ENCODE peak calls at places on chromosomes 5 and 9, in five cellular contexts. One of them, this sample, is unnamed.

GRCh38 chr9:86720893-86721698 is 226.2 kb downstream of the GAS1 start:
- DNase-seq in activated CD4-positive, CD25-positive, alpha-beta regulatory T cell treated with anti-CD3 and anti-CD28 coated beads, Interleukin-2, amount 50 U/mL, for 16 hours: no peak
- DNase-seq in AG08396: no peak
- DNase-seq in MCF 10A: peak; percentile 51
- DNase-seq in fibroblast of lung: peak; percentile 67
- DNase-seq in this sample: no peak

GRCh38 chr5:78716221-78716620 is 67.6 kb upstream of the LHFPL2 start:
- DNase-seq in MCF 10A: no peak
- DNase-seq in fibroblast of lung: peak; percentile 76
- DNase-seq in activated CD4-positive, CD25-positive, alpha-beta regulatory T cell treated with anti-CD3 and anti-CD28 coated beads, Interleukin-2, amount 50 U/mL, for 16 hours: no peak
- DNase-seq in AG08396: peak; percentile 41
- DNase-seq in this sample: no peak

GRCh38 chr5:919356-920000 is 26.8 kb downstream of the TRIP13 start:
- DNase-seq in MCF 10A: no peak
- DNase-seq in fibroblast of lung: no peak
- DNase-seq in activated CD4-positive, CD25-positive, alpha-beta regulatory T cell treated with anti-CD3 and anti-CD28 coated beads, Interleukin-2, amount 50 U/mL, for 16 hours: no peak
- DNase-seq in AG08396: no peak
- DNase-seq in this sample: no peak

GRCh38 chr5:10304932-10305331 is 2.8 kb downstream of the CMBL start:
- DNase-seq in MCF 10A: no peak
- DNase-seq in AG08396: no peak
- DNase-seq in activated CD4-positive, CD25-positive, alpha-beta regulatory T cell treated with anti-CD3 and anti-CD28 coated beads, Interleukin-2, amount 50 U/mL, for 16 hours: no peak
- DNase-seq in fibroblast of lung: no peak
- DNase-seq in this sample: no peak

GRCh38 chr5:168362097-168362885 is 70.8 kb downstream of the WWC1 start:
- DNase-seq in activated CD4-positive, CD25-positive, alpha-beta regulatory T cell treated with anti-CD3 and anti-CD28 coated beads, Interleukin-2, amount 50 U/mL, for 16 hours: no peak
- DNase-seq in MCF 10A: no peak
- DNase-seq in AG08396: no peak
- DNase-seq in fibroblast of lung: no peak
- DNase-seq in this sample: no peak

GRCh38 chr5:113190347-113190746 is 213.7 kb downstream of the DCP2 start:
- DNase-seq in fibroblast of lung: peak; percentile 44
- DNase-seq in activated CD4-positive, CD25-positive, alpha-beta regulatory T cell treated with anti-CD3 and anti-CD28 coated beads, Interleukin-2, amount 50 U/mL, for 16 hours: no peak
- DNase-seq in MCF 10A: no peak
- DNase-seq in AG08396: no peak
- DNase-seq in this sample: no peak

GRCh38 chr5:2007906-2008437 is 125.2 kb upstream of the IRX4 start:
- DNase-seq in AG08396: no peak
- DNase-seq in MCF 10A: no peak
- DNase-seq in activated CD4-positive, CD25-positive, alpha-beta regulatory T cell treated with anti-CD3 and anti-CD28 coated beads, Interleukin-2, amount 50 U/mL, for 16 hours: no peak
- DNase-seq in fibroblast of lung: no peak
- DNase-seq in this sample: no peak

GRCh38 chr9:134268308-134268724 is 57.9 kb upstream of the RXRA start:
- DNase-seq in activated CD4-positive, CD25-positive, alpha-beta regulatory T cell treated with anti-CD3 and anti-CD28 coated beads, Interleukin-2, amount 50 U/mL, for 16 hours: no peak
- DNase-seq in fibroblast of lung: no peak
- DNase-seq in AG08396: no peak
- DNase-seq in MCF 10A: no peak
- DNase-seq in this sample: peak; percentile 32

GRCh38 chr5:2204366-2205184 is 321.9 kb upstream of the IRX4 start:
- DNase-seq in activated CD4-positive, CD25-positive, alpha-beta regulatory T cell treated with anti-CD3 and anti-CD28 coated beads, Interleukin-2, amount 50 U/mL, for 16 hours: no peak
- DNase-seq in AG08396: no peak
- DNase-seq in MCF 10A: no peak
- DNase-seq in fibroblast of lung: no peak
- DNase-seq in this sample: no peak

GRCh38 chr5:44178414-44178813 is 210.8 kb downstream of the FGF10 start:
- DNase-seq in activated CD4-positive, CD25-positive, alpha-beta regulatory T cell treated with anti-CD3 and anti-CD28 coated beads, Interleukin-2, amount 50 U/mL, for 16 hours: no peak
- DNase-seq in MCF 10A: peak; percentile 37
- DNase-seq in fibroblast of lung: no peak
- DNase-seq in AG08396: no peak
- DNase-seq in this sample: no peak

GRCh38 chr5:107698286-107698685 is 27.5 kb upstream of the EFNA5 start:
- DNase-seq in fibroblast of lung: peak; percentile 14
- DNase-seq in activated CD4-positive, CD25-positive, alpha-beta regulatory T cell treated with anti-CD3 and anti-CD28 coated beads, Interleukin-2, amount 50 U/mL, for 16 hours: no peak
- DNase-seq in AG08396: no peak
- DNase-seq in MCF 10A: peak; percentile 33
- DNase-seq in this sample: no peak

GRCh38 chr9:129884220-129885017 is 49.2 kb downstream of the USP20 start:
- DNase-seq in fibroblast of lung: peak; percentile 77
- DNase-seq in MCF 10A: peak; percentile 83
- DNase-seq in AG08396: peak; percentile 89
- DNase-seq in activated CD4-positive, CD25-positive, alpha-beta regulatory T cell treated with anti-CD3 and anti-CD28 coated beads, Interleukin-2, amount 50 U/mL, for 16 hours: peak; percentile 88
- DNase-seq in this sample: peak; percentile 96

GRCh38 chr5:93790401-93790800 is 49.0 kb upstream of the POU5F2 start:
- DNase-seq in fibroblast of lung: peak; percentile 41
- DNase-seq in AG08396: peak; percentile 43
- DNase-seq in activated CD4-positive, CD25-positive, alpha-beta regulatory T cell treated with anti-CD3 and anti-CD28 coated beads, Interleukin-2, amount 50 U/mL, for 16 hours: no peak
- DNase-seq in MCF 10A: peak; percentile 27
- DNase-seq in this sample: no peak

GRCh38 chr5:180636403-180637075 is 12.9 kb downstream of the FLT4 start:
- DNase-seq in MCF 10A: no peak
- DNase-seq in fibroblast of lung: peak; percentile 79
- DNase-seq in AG08396: no peak
- DNase-seq in activated CD4-positive, CD25-positive, alpha-beta regulatory T cell treated with anti-CD3 and anti-CD28 coated beads, Interleukin-2, amount 50 U/mL, for 16 hours: no peak
- DNase-seq in this sample: no peak

GRCh38 chr5:146009020-146009419 is 72.6 kb downstream of the SH3RF2 start:
- DNase-seq in fibroblast of lung: peak; percentile 76
- DNase-seq in activated CD4-positive, CD25-positive, alpha-beta regulatory T cell treated with anti-CD3 and anti-CD28 coated beads, Interleukin-2, amount 50 U/mL, for 16 hours: no peak
- DNase-seq in MCF 10A: no peak
- DNase-seq in AG08396: no peak
- DNase-seq in this sample: no peak

GRCh38 chr5:154757647-154758406 is 2.6 kb downstream of the LARP1 start:
- DNase-seq in MCF 10A: peak; percentile 81
- DNase-seq in fibroblast of lung: peak; percentile 57
- DNase-seq in AG08396: no peak
- DNase-seq in activated CD4-positive, CD25-positive, alpha-beta regulatory T cell treated with anti-CD3 and anti-CD28 coated beads, Interleukin-2, amount 50 U/mL, for 16 hours: peak; percentile 15
- DNase-seq in this sample: no peak

GRCh38 chr5:14035859-14036440 is 91.5 kb upstream of the DNAH5 start:
- DNase-seq in MCF 10A: peak; percentile 91
- DNase-seq in AG08396: peak; percentile 81
- DNase-seq in fibroblast of lung: peak; percentile 100
- DNase-seq in activated CD4-positive, CD25-positive, alpha-beta regulatory T cell treated with anti-CD3 and anti-CD28 coated beads, Interleukin-2, amount 50 U/mL, for 16 hours: no peak
- DNase-seq in this sample: peak; percentile 22

GRCh38 chr5:108830705-108831276 is 83.1 kb downstream of the FER start:
- DNase-seq in activated CD4-positive, CD25-positive, alpha-beta regulatory T cell treated with anti-CD3 and anti-CD28 coated beads, Interleukin-2, amount 50 U/mL, for 16 hours: no peak
- DNase-seq in MCF 10A: no peak
- DNase-seq in fibroblast of lung: no peak
- DNase-seq in AG08396: no peak
- DNase-seq in this sample: no peak

GRCh38 chr5:170470808-170471404 is 32.9 kb upstream of the KCNIP1 start:
- DNase-seq in AG08396: no peak
- DNase-seq in MCF 10A: no peak
- DNase-seq in fibroblast of lung: no peak
- DNase-seq in activated CD4-positive, CD25-positive, alpha-beta regulatory T cell treated with anti-CD3 and anti-CD28 coated beads, Interleukin-2, amount 50 U/mL, for 16 hours: no peak
- DNase-seq in this sample: no peak

GRCh38 chr5:163821142-163821541 is 315.7 kb downstream of the MAT2B start:
- DNase-seq in fibroblast of lung: no peak
- DNase-seq in AG08396: no peak
- DNase-seq in MCF 10A: peak; percentile 23
- DNase-seq in activated CD4-positive, CD25-positive, alpha-beta regulatory T cell treated with anti-CD3 and anti-CD28 coated beads, Interleukin-2, amount 50 U/mL, for 16 hours: no peak
- DNase-seq in this sample: no peak

GRCh38 chr5:1821862-1822261 is 20.7 kb downstream of the NDUFS6 start:
- DNase-seq in MCF 10A: no peak
- DNase-seq in fibroblast of lung: no peak
- DNase-seq in activated CD4-positive, CD25-positive, alpha-beta regulatory T cell treated with anti-CD3 and anti-CD28 coated beads, Interleukin-2, amount 50 U/mL, for 16 hours: no peak
- DNase-seq in AG08396: no peak
- DNase-seq in this sample: no peak

GRCh38 chr5:119406551-119406950 is 45.7 kb upstream of the HSD17B4 start:
- DNase-seq in fibroblast of lung: no peak
- DNase-seq in activated CD4-positive, CD25-positive, alpha-beta regulatory T cell treated with anti-CD3 and anti-CD28 coated beads, Interleukin-2, amount 50 U/mL, for 16 hours: no peak
- DNase-seq in AG08396: no peak
- DNase-seq in MCF 10A: no peak
- DNase-seq in this sample: no peak

GRCh38 chr5:134371834-134372340 is 518 bp downstream of the UBE2B start:
- DNase-seq in MCF 10A: peak; percentile 76
- DNase-seq in AG08396: peak; percentile 36
- DNase-seq in fibroblast of lung: peak; percentile 36
- DNase-seq in activated CD4-positive, CD25-positive, alpha-beta regulatory T cell treated with anti-CD3 and anti-CD28 coated beads, Interleukin-2, amount 50 U/mL, for 16 hours: no peak
- DNase-seq in this sample: peak; percentile 77

GRCh38 chr5:14160116-14160515 is 17.0 kb downstream of the TRIO start:
- DNase-seq in AG08396: no peak
- DNase-seq in fibroblast of lung: no peak
- DNase-seq in MCF 10A: no peak
- DNase-seq in activated CD4-positive, CD25-positive, alpha-beta regulatory T cell treated with anti-CD3 and anti-CD28 coated beads, Interleukin-2, amount 50 U/mL, for 16 hours: no peak
- DNase-seq in this sample: no peak

GRCh38 chr9:92715488-92716231 is 45.7 kb upstream of the IPPK start:
- DNase-seq in activated CD4-positive, CD25-positive, alpha-beta regulatory T cell treated with anti-CD3 and anti-CD28 coated beads, Interleukin-2, amount 50 U/mL, for 16 hours: no peak
- DNase-seq in AG08396: no peak
- DNase-seq in fibroblast of lung: peak; percentile 32
- DNase-seq in MCF 10A: peak; percentile 68
- DNase-seq in this sample: peak; percentile 67

GRCh38 chr9:136721339-136722092 is 9.1 kb downstream of the DIPK1B start:
- DNase-seq in AG08396: peak; percentile 81
- DNase-seq in fibroblast of lung: peak; percentile 87
- DNase-seq in activated CD4-positive, CD25-positive, alpha-beta regulatory T cell treated with anti-CD3 and anti-CD28 coated beads, Interleukin-2, amount 50 U/mL, for 16 hours: no peak
- DNase-seq in MCF 10A: peak; percentile 84
- DNase-seq in this sample: no peak

GRCh38 chr5:177300236-177300880 is 3.2 kb downstream of the RAB24 start:
- DNase-seq in fibroblast of lung: peak; percentile 75
- DNase-seq in activated CD4-positive, CD25-positive, alpha-beta regulatory T cell treated with anti-CD3 and anti-CD28 coated beads, Interleukin-2, amount 50 U/mL, for 16 hours: no peak
- DNase-seq in MCF 10A: peak; percentile 30
- DNase-seq in AG08396: peak; percentile 66
- DNase-seq in this sample: peak; percentile 71

GRCh38 chr9:99660191-99660636 is 161.5 kb upstream of the NR4A3 start:
- DNase-seq in AG08396: no peak
- DNase-seq in MCF 10A: no peak
- DNase-seq in fibroblast of lung: no peak
- DNase-seq in activated CD4-positive, CD25-positive, alpha-beta regulatory T cell treated with anti-CD3 and anti-CD28 coated beads, Interleukin-2, amount 50 U/mL, for 16 hours: no peak
- DNase-seq in this sample: peak; percentile 16